ENCODE peak calls at places on chromosomes 6 and 20, in seven cellular contexts. U is NCI-H774; S is NCI-H2171; Y is activated CD4-positive, alpha-beta T cell treated with anti-CD3 and anti-CD28 coated beads for 48 hours; D is CD4-positive, alpha-beta T cell; A is KG1; V is astrocyte of the spinal cord. G is an unnamed sample.

GRCh38 chr20:37333848-37334318 is 12.1 kb upstream of the SRC start:
- DNase-seq in Y (no peak), V (no peak), U (no peak), D (no peak), S (no peak), A (no peak), G (no peak)

GRCh38 chr6:110180228-110181008 is at the start of gene CDC40:
- DNase-seq in Y (peak; percentile 65), U (no peak), V (no peak), S (no peak), D (peak; percentile 41), A (no peak), G (no peak)

GRCh38 chr6:113763883-113764282 is 93.3 kb upstream of the MARCKS start:
- DNase-seq in V (peak; percentile 51), A (no peak), S (no peak), Y (peak; percentile 9), U (no peak), D (no peak), G (peak; percentile 84)

GRCh38 chr20:63092660-63093215 is 86.0 kb upstream of the BHLHE23 start:
- DNase-seq in S (no peak), D (no peak), Y (peak; percentile 1), V (no peak), A (no peak), U (no peak), G (no peak)

GRCh38 chr6:12152023-12152960 is 137.9 kb upstream of the EDN1 start:
- DNase-seq in S (no peak), A (no peak), U (no peak), D (no peak), Y (no peak), V (no peak), G (no peak)

GRCh38 chr6:116136373-116136772 is 10.4 kb upstream of the COL10A1 start:
- DNase-seq in Y (no peak), S (no peak), U (no peak), D (no peak), A (no peak), V (no peak), G (no peak)

GRCh38 chr6:157017861-157018260 is 240.7 kb downstream of the ARID1B start:
- DNase-seq in U (no peak), S (no peak), Y (no peak), V (no peak), A (no peak), D (no peak), G (no peak)

GRCh38 chr6:5752282-5752681 is 254.4 kb downstream of the NRN1 start:
- DNase-seq in D (no peak), V (peak; percentile 73), S (peak; percentile 33), A (no peak), Y (no peak), U (no peak), G (peak; percentile 86)

GRCh38 chr20:4961746-4962145 is 39.6 kb downstream of the SLC23A2 start:
- DNase-seq in S (no peak), A (no peak), V (peak; percentile 43), D (no peak), U (no peak), Y (peak; percentile 30), G (peak; percentile 96)

GRCh38 chr6:116015983-116016382 is 44.7 kb downstream of the FRK start:
- DNase-seq in V (no peak), S (no peak), D (no peak), Y (no peak), A (no peak), U (no peak), G (no peak)

GRCh38 chr20:57065646-57066045 is 200.8 kb downstream of the BMP7 start:
- DNase-seq in D (no peak), Y (no peak), A (no peak), S (no peak), U (no peak), V (peak; percentile 25), G (no peak)

GRCh38 chr6:138590796-138591709 is 91.8 kb upstream of the NHSL1 start:
- DNase-seq in A (peak; percentile 38), V (peak; percentile 80), U (peak; percentile 74), S (peak; percentile 47), D (peak; percentile 4), Y (peak; percentile 58), G (peak; percentile 67)

GRCh38 chr20:32183947-32184635 is 23.5 kb downstream of the PLAGL2 start:
- DNase-seq in V (no peak), U (no peak), A (no peak), S (no peak), D (no peak), Y (no peak), G (no peak)

GRCh38 chr6:133548409-133548808 is 307.3 kb downstream of the EYA4 start:
- DNase-seq in U (no peak), V (peak; percentile 84), D (no peak), Y (no peak), S (no peak), A (no peak), G (peak; percentile 73)

GRCh38 chr20:38430679-38431325 is 4.3 kb downstream of the SNHG17 start:
- DNase-seq in Y (no peak), S (no peak), D (no peak), A (no peak), U (no peak), V (no peak), G (no peak)

GRCh38 chr20:38043512-38044300 is 10.2 kb downstream of the RPRD1B start:
- DNase-seq in V (peak; percentile 78), D (no peak), S (no peak), Y (peak; percentile 48), A (no peak), U (no peak), G (peak; percentile 94)

GRCh38 chr6:7439243-7439642 is 49.6 kb downstream of the RIOK1 start:
- DNase-seq in V (no peak), A (peak; percentile 23), U (no peak), S (no peak), Y (no peak), D (no peak), G (no peak)

GRCh38 chr20:51462566-51463276 is 79.8 kb downstream of the NFATC2 start:
- DNase-seq in A (no peak), S (no peak), V (peak; percentile 65), U (no peak), D (no peak), Y (no peak), G (peak; percentile 77)

GRCh38 chr6:6148192-6148815 is 141.6 kb upstream of the NRN1 start:
- DNase-seq in D (no peak), S (no peak), V (no peak), U (no peak), Y (no peak), A (no peak), G (no peak)

GRCh38 chr6:157158897-157159296 is 164.4 kb downstream of the TMEM242 start:
- DNase-seq in S (no peak), D (no peak), Y (no peak), U (no peak), A (no peak), V (no peak), G (no peak)

GRCh38 chr6:342832-343179 is 48.7 kb upstream of the IRF4 start:
- DNase-seq in V (no peak), A (no peak), U (no peak), D (no peak), Y (no peak), S (no peak), G (no peak)

GRCh38 chr6:41367700-41368099 is 32.3 kb downstream of the NCR2 start:
- DNase-seq in U (peak; percentile 39), S (peak; percentile 60), V (peak; percentile 43), Y (no peak), A (no peak), D (no peak), G (peak; percentile 58)

GRCh38 chr6:105179244-105180065 is at the start of gene POPDC3:
- DNase-seq in D (no peak), V (peak; percentile 38), A (no peak), U (peak; percentile 58), S (no peak), Y (no peak), G (peak; percentile 56)

GRCh38 chr6:133297657-133298056 is 56.5 kb downstream of the EYA4 start:
- DNase-seq in A (no peak), Y (no peak), U (no peak), S (no peak), V (no peak), D (no peak), G (no peak)

GRCh38 chr6:3352678-3353077 is 93.9 kb downstream of the PSMG4 start:
- DNase-seq in U (no peak), V (no peak), A (no peak), Y (no peak), D (no peak), S (no peak), G (no peak)

GRCh38 chr6:48985025-48985424 is 478.0 kb downstream of the MMUT start:
- DNase-seq in U (no peak), D (no peak), S (no peak), Y (no peak), A (no peak), V (peak; percentile 56), G (no peak)

GRCh38 chr6:112626468-112627082 is 279.4 kb downstream of the RFPL4B start:
- DNase-seq in S (no peak), V (peak; percentile 71), A (no peak), U (no peak), Y (no peak), D (no peak), G (peak; percentile 82)

GRCh38 chr6:158231551-158232444 is 63.6 kb downstream of the GTF2H5 start:
- DNase-seq in D (peak; percentile 61), V (peak; percentile 54), A (no peak), S (peak; percentile 74), Y (peak; percentile 78), U (peak; percentile 69), G (peak; percentile 59)

GRCh38 chr6:168156742-168157265 is 77.8 kb upstream of the FRMD1 start:
- DNase-seq in D (no peak), U (no peak), S (no peak), A (no peak), Y (no peak), V (no peak), G (no peak)

GRCh38 chr6:6002005-6002808 is 4.5 kb downstream of the NRN1 start:
- DNase-seq in S (no peak), A (no peak), D (no peak), Y (peak; percentile 15), V (no peak), U (no peak), G (no peak)

GRCh38 chr6:51028271-51028670 is 209.6 kb downstream of the TFAP2B start:
- DNase-seq in D (no peak), S (no peak), A (no peak), Y (no peak), V (peak; percentile 46), U (no peak), G (peak; percentile 73)

GRCh38 chr6:88810089-88810488 is 153.3 kb downstream of the RNGTT start:
- DNase-seq in S (no peak), Y (no peak), U (no peak), D (no peak), V (no peak), A (no peak), G (no peak)

GRCh38 chr6:101851911-101852310 is 458.4 kb downstream of the GRIK2 start:
- DNase-seq in U (no peak), Y (no peak), S (no peak), V (no peak), D (no peak), A (no peak), G (peak; percentile 57)

GRCh38 chr6:106750146-106750900 is 120.9 kb downstream of the QRSL1 start:
- DNase-seq in D (no peak), U (peak; percentile 92), Y (no peak), A (no peak), S (no peak), V (no peak), G (no peak)